ENCODE peak calls at places on chromosome 5, in nine cellular contexts. Q is adrenal gland; A is spleen; C is H9; E is SJSA1; W is ovary; U is mammary epithelial cell; M is thoracic aorta; O is naive thymus-derived CD4-positive, alpha-beta T cell. R is an unnamed sample. For H3K27me3, the result is how much of the 10 kb centered on the place peaks cover.

GRCh38 chr5:69414885-69415583 is at the start of gene MARVELD2:
- DNase-seq in E (no peak), M (no peak), C (peak), Q (peak), W (peak), O (peak), A (peak), U (peak), R (peak)

GRCh38 chr5:14164164-14164720 is 21.1 kb downstream of the TRIO start:
- DNase-seq in E (no peak), M (no peak), Q (no peak), A (no peak), U (no peak), O (no peak), W (no peak), C (no peak), R (no peak)

GRCh38 chr5:138725153-138725884 is 27.9 kb upstream of the CTNNA1 start:
- DNase-seq in A (no peak), W (no peak), Q (no peak), U (peak), O (no peak), C (peak), E (no peak), M (peak), R (no peak)

GRCh38 chr5:142717582-142718215 is 31.8 kb upstream of the FGF1 start:
- DNase-seq in M (no peak), A (no peak), C (peak), O (no peak), E (peak), U (peak), W (no peak), Q (peak), R (peak)

GRCh38 chr5:41637424-41637823 is 127.0 kb upstream of the PLCXD3 start:
- DNase-seq in U (no peak), C (peak), A (peak), E (no peak), M (no peak), W (no peak), O (no peak), Q (no peak), R (no peak)

GRCh38 chr5:144177548-144177947 is 6.9 kb downstream of the KCTD16 start:
- DNase-seq in C (no peak), U (no peak), Q (no peak), A (no peak), E (peak), M (no peak), W (no peak), O (no peak), R (no peak)

GRCh38 chr5:65722575-65723424 is 795 bp downstream of the NLN start:
- DNase-seq in Q (peak), O (no peak), A (no peak), C (peak), U (peak), M (no peak), E (peak), W (no peak), R (no peak)

GRCh38 chr5:141926434-141926833 is 2.8 kb downstream of the DELE1 start:
- DNase-seq in M (no peak), E (no peak), A (no peak), W (no peak), O (no peak), U (no peak), Q (no peak), C (no peak), R (no peak)

GRCh38 chr5:40359093-40359492 is 320.6 kb upstream of the PTGER4 start:
- DNase-seq in U (no peak), Q (no peak), W (no peak), O (no peak), M (no peak), C (no peak), A (no peak), E (no peak), R (no peak)

GRCh38 chr5:32217886-32218396 is 43.8 kb upstream of the GOLPH3 start:
- DNase-seq in E (no peak), O (no peak), C (no peak), Q (no peak), M (no peak), W (no peak), A (no peak), U (no peak), R (no peak)

GRCh38 chr5:140039561-140039960 is 3.5 kb downstream of the NRG2 start:
- DNase-seq in Q (peak), O (no peak), M (no peak), A (no peak), U (peak), E (no peak), C (no peak), W (no peak), R (no peak)

GRCh38 chr5:140041492-140042421 is 1.3 kb downstream of the NRG2 start:
- DNase-seq in U (peak), Q (peak), M (peak), A (peak), O (no peak), C (peak), W (peak), E (no peak), R (no peak)

GRCh38 chr5:140040358-140040757 is 2.7 kb downstream of the NRG2 start:
- DNase-seq in C (no peak), W (no peak), Q (no peak), O (no peak), M (no peak), E (no peak), A (no peak), U (no peak), R (no peak)

GRCh38 chr5:140042551-140043507 is at the start of gene NRG2:
- DNase-seq in O (peak), W (peak), U (peak), E (peak), Q (peak), A (peak), M (no peak), C (peak), R (peak)

GRCh38 chr5:140041099-140041491 is 2.0 kb downstream of the NRG2 start:
- DNase-seq in Q (no peak), A (no peak), C (no peak), M (no peak), W (no peak), O (no peak), U (no peak), E (no peak), R (no peak)
- H3K27me3 ChIP-seq in Q (under half), A (under half), C (under half), M (under half), W (under half), O (under half), U (under half), E (half or more), R (under half)

DNA sequence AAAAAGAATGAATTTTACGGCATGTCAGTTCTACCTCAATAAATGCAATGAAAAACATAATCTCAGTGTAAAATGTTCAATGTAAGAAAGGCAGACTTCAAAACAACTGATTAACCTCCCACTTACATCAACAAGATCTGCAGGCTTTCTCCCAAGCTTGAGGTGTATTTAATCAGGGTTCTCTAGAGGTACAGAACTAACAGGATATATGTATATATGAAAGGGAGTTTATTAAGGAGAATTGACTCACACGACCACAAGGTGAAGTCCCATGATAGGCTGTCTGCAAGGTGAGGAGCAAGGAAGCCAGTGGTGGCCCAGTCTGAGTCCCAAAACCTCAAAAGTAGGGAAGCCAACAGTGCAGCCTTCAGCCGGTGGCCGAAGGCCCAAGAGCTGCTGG is 35.9 kb downstream of the MARCHF3 start:
- DNase-seq in A (no peak), E (no peak), U (no peak), W (no peak), O (no peak), Q (no peak), C (no peak), M (no peak), R (no peak)
- H3K27me3 ChIP-seq in A (under half), E (under half), U (under half), W (under half), O (under half), Q (under half), C (under half), M (under half), R (under half)

GRCh38 chr5:4859489-4860211 is 280.5 kb upstream of the ADAMTS16 start:
- DNase-seq in O (no peak), W (no peak), Q (no peak), M (no peak), C (no peak), U (no peak), A (no peak), E (no peak), R (no peak)
- H3K27me3 ChIP-seq in O (under half), W (under half), Q (under half), M (under half), C (under half), U (under half), A (under half), E (under half), R (under half)

DNA sequence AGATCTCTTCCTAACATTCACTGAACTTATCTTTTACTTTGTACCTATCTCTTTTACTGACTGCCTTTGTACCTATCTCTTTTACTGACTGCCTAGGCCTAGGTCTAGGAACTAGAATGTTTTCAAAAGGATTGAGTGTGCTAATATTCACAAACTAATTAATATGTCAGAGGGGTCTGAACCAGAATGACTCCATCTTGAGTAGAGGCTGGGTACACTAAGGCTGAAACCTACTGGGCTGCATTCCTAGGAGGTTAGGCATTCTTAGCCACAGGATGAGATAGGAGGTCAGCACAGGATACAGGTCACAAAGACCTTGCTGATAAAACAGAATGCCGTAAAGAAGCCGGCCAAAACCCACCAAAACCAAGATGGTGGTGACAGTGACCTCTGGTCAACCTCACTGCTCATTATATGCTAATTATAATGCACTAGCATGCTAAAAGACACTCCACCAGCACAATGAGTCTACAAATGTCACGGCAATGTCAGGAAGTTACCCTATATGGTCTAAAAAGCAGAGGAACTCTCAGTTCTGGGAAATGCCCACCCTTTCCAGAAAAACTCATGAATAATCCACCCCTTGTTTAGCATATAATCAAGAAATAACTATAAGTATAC is 2.5 kb upstream of the RHOBTB3 start:
- DNase-seq in Q (no peak), C (no peak), A (no peak), M (no peak), E (no peak), W (no peak), O (no peak), U (peak), R (no peak)
- H3K27me3 ChIP-seq in Q (under half), C (under half), A (under half), M (under half), E (under half), W (under half), O (under half), U (under half), R (under half)

DNA sequence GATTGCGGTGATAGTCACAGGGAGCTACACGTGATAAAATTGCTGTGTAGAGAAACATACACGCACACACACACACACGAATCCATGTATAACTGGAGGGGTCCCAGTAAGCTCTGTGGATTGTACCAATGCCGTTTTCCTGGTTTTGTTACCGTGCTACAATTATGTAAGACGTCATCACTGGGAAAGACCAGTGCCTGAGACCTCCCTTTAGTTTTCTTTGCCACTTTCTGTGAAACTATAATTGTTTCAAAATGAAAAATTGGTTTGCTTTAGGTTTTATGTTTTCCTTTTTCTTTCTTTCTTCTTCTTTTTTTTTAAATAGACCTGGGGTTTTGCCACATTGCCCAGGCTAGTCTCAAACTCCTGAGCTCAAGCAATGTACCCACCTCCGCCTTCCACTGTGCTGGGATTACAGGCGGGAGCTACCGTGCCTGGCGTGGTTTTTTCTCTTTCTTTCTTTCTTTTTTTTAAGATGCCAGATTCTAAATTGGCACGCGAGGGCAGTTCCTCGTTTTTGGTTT is 21.3 kb downstream of the OR2V2 start:
- DNase-seq in C (no peak), U (no peak), E (no peak), O (no peak), M (no peak), Q (no peak), W (no peak), A (no peak), R (no peak)
- H3K27me3 ChIP-seq in C (under half), U (under half), E (under half), O (under half), M (under half), Q (half or more), W (under half), A (half or more), R (half or more)

GRCh38 chr5:55223988-55224240 is 3.2 kb downstream of the MCIDAS start:
- DNase-seq in Q (no peak), M (no peak), A (no peak), W (no peak), C (no peak), O (no peak), E (no peak), U (no peak), R (no peak)
- H3K27me3 ChIP-seq in Q (half or more), M (under half), A (half or more), W (under half), C (half or more), O (half or more), E (under half), U (under half), R (half or more)

GRCh38 chr5:176788931-176789872 is 21.2 kb upstream of the UNC5A start:
- DNase-seq in C (no peak), E (no peak), U (no peak), W (no peak), Q (no peak), A (no peak), M (no peak), O (no peak), R (no peak)

GRCh38 chr5:176790921-176791320 is 19.4 kb upstream of the UNC5A start:
- DNase-seq in E (no peak), U (no peak), A (no peak), W (no peak), C (no peak), Q (no peak), O (no peak), M (no peak), R (no peak)

GRCh38 chr5:176787676-176788075 is 22.7 kb upstream of the UNC5A start:
- DNase-seq in Q (no peak), O (no peak), A (no peak), E (no peak), W (no peak), M (no peak), U (no peak), C (no peak), R (no peak)

GRCh38 chr5:176788091-176788490 is 22.3 kb upstream of the UNC5A start:
- DNase-seq in A (no peak), W (no peak), U (peak), M (no peak), O (no peak), C (no peak), E (no peak), Q (no peak), R (no peak)

DNA sequence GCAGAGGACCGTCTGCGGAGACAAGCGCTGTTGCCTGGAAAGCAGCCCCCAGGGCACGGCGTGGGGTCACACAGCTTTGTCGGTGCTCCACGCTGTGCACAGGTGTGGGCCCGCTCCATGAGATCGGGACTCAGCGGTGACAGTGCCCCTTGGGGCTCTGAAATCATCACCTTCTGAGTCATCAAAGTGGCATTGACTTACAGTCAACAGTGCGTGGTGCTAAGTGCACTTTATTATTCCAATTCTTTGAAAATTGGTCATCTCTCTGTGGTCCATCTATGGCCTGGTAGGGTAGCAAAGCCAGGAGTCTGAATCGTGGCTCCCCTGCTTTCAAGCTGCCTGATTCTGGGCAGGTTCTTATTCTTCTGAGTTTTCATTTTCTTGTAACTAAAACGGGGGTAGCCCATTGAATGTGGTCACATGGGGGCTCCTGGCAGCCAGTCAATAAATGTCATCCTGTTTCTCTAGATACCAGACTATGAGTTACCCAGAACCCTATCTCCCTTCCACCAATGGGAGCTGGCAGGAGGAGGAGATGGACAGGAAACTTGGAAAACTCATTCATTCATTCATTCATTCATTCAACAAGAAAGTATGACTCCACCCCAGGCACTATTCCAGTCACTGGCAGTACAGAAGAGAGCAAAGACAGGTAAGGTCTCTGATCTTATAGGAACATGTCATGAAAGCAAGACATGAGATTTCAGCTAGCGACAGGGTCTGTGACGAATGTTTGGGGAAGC is 20.3 kb upstream of the UNC5A start:
- DNase-seq in C (no peak), A (no peak), W (no peak), O (no peak), E (no peak), U (peak), Q (no peak), M (no peak), R (no peak)
- H3K27me3 ChIP-seq in C (under half), A (half or more), W (under half), O (under half), E (half or more), U (under half), Q (under half), M (under half), R (under half)

DNA sequence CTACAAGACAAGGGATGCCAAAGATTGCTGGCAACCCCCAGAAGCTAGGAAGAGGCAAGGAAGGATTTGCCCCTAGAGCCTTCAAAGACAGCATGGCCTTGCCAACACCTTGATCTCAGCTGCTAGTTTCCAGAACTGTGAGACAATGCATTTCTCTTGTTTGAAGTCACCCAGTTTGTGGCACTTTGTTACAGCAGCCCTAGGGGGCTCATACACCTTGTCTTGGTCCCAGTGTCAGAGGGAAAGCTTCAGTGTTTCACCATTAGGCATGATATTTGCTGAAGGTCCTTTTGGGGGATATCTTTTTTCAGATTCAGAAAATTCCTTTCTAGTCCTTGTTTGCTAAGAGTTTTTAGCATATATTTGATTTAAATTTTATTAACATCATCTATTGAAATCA is 3.1 kb upstream of the PPIC start:
- DNase-seq in O (no peak), M (no peak), C (no peak), W (no peak), A (no peak), U (no peak), Q (no peak), E (no peak), R (no peak)
- H3K27me3 ChIP-seq in O (under half), M (under half), C (under half), W (under half), A (half or more), U (under half), Q (under half), E (under half), R (under half)

GRCh38 chr5:136891601-136892000 is 526.3 kb upstream of the TRPC7 start:
- DNase-seq in U (no peak), M (no peak), A (no peak), W (no peak), C (no peak), E (no peak), O (no peak), Q (no peak), R (no peak)

GRCh38 chr5:136886623-136887022 is 521.3 kb upstream of the TRPC7 start:
- DNase-seq in A (no peak), U (no peak), Q (peak), E (no peak), C (no peak), O (no peak), W (no peak), M (no peak), R (no peak)

GRCh38 chr5:136892026-136892425 is 526.7 kb upstream of the TRPC7 start:
- DNase-seq in C (no peak), W (no peak), O (no peak), M (no peak), A (no peak), U (no peak), Q (no peak), E (no peak), R (no peak)

GRCh38 chr5:136891175-136891574 is 525.8 kb upstream of the TRPC7 start:
- DNase-seq in C (no peak), U (no peak), A (no peak), Q (no peak), W (no peak), M (no peak), E (no peak), O (no peak), R (no peak)

DNA sequence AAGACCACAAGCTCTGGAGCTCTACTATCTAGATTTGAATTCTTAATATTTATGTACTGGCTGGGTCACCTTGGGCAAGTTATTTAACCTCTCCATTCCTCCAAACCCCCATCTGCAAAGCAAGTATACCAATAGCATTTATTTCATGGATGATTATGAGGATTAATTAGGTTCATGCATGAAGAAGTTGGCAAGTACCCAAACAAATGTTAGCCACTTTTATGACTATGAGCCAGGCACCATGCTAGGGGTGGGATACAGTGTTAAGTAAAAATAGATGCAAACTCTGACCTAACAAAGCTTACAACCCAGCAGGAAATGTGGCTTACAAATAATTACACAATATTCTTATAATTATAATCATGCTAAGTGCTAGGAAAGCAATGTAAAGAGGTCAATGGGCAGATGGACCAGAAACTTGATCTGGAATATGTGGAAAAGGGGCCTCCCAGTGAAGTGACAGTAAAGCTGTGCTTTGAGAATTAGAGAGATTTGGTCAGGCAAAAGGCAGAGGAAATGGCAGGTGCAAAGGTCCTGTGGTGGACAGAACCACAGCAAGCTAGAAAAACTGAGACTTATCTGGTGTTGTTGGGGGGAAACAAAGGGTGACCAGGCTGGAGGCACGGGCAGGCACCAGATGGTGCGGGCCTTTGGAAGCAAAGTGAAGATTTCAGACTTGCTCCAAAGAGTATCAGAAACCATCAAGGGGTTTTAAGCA is 525.2 kb upstream of the TRPC7 start:
- DNase-seq in U (no peak), O (no peak), E (no peak), Q (no peak), A (no peak), C (no peak), W (no peak), M (no peak), R (no peak)
- H3K27me3 ChIP-seq in U (under half), O (under half), E (under half), Q (under half), A (under half), C (under half), W (under half), M (under half), R (under half)

R was measured in CD4-positive, alpha-beta memory T cell.